ENCODE peak calls at places on chromosome 6, in four cellular contexts. U, M, I and R are unnamed samples.
A peak's percentile ranks its signal among the peaks of the same experiment; 100 is the strongest.

GRCh38 chr6:24494726-24495515 is at the start of gene ALDH5A1:
- DNase-seq in M (peak; percentile 71), I (no peak), U (peak; percentile 39), R (peak; percentile 24)

GRCh38 chr6:156464100-156464878 is 312.9 kb upstream of the ARID1B start:
- DNase-seq in U (no peak), M (no peak), I (peak; percentile 16), R (no peak)

GRCh38 chr6:2576499-2576898 is 174.2 kb downstream of the MYLK4 start:
- DNase-seq in I (no peak), M (no peak), U (no peak), R (no peak)

GRCh38 chr6:144566868-144567615 is 281.9 kb downstream of the UTRN start:
- DNase-seq in M (no peak), I (no peak), U (no peak), R (no peak)

GRCh38 chr6:76876922-76877553 is 586.3 kb downstream of the HTR1B start:
- DNase-seq in I (no peak), U (peak; percentile 75), M (no peak), R (no peak)

GRCh38 chr6:95545226-95545625 is 32.1 kb upstream of the MANEA start:
- DNase-seq in U (no peak), M (no peak), I (no peak), R (no peak)

GRCh38 chr6:40395066-40395697 is 192.0 kb downstream of the LRFN2 start:
- DNase-seq in U (no peak), I (no peak), M (no peak), R (no peak)

GRCh38 chr6:408599-409102 is 17.1 kb downstream of the IRF4 start:
- DNase-seq in I (no peak), M (peak; percentile 69), U (no peak), R (peak; percentile 53)

GRCh38 chr6:3885262-3886036 is 36.3 kb downstream of the FAM50B start:
- DNase-seq in I (no peak), M (peak; percentile 26), U (no peak), R (peak; percentile 1)

GRCh38 chr6:165486183-165487137 is 176.6 kb downstream of the PDE10A start:
- DNase-seq in M (no peak), U (no peak), I (peak; percentile 5), R (no peak)

GRCh38 chr6:40543776-40544175 is 43.4 kb downstream of the LRFN2 start:
- DNase-seq in U (no peak), I (no peak), M (no peak), R (no peak)

GRCh38 chr6:89432875-89433636 is at the start of gene ANKRD6:
- DNase-seq in I (peak; percentile 17), M (peak; percentile 91), U (peak; percentile 29), R (peak; percentile 28)

GRCh38 chr6:6890400-6890858 is 217.3 kb upstream of the RREB1 start:
- DNase-seq in M (peak; percentile 47), U (no peak), I (no peak), R (no peak)

GRCh38 chr6:29793796-29794195 is 33.8 kb upstream of the HLA-G start:
- DNase-seq in M (no peak), U (no peak), I (no peak), R (no peak)

GRCh38 chr6:36946526-36946925 is 8.0 kb upstream of the PI16 start:
- DNase-seq in M (no peak), I (no peak), U (no peak), R (no peak)

GRCh38 chr6:7051780-7052440 is 55.9 kb upstream of the RREB1 start:
- DNase-seq in I (no peak), U (no peak), M (no peak), R (no peak)

GRCh38 chr6:157273756-157274088 is 49.6 kb downstream of the TMEM242 start:
- DNase-seq in I (no peak), U (no peak), M (peak; percentile 89), R (peak; percentile 31)

GRCh38 chr6:160950507-160950906 is 41.1 kb upstream of the MAP3K4 start:
- DNase-seq in M (no peak), I (no peak), U (no peak), R (no peak)

GRCh38 chr6:26420607-26421235 is 18.6 kb downstream of the BTN3A1 start:
- DNase-seq in I (no peak), U (no peak), M (peak; percentile 43), R (peak; percentile 35)

GRCh38 chr6:111779660-111780059 is 93.6 kb downstream of the FYN start:
- DNase-seq in M (no peak), I (no peak), U (no peak), R (no peak)

GRCh38 chr6:42937548-42938427 is 8.5 kb downstream of the CNPY3 start:
- DNase-seq in M (no peak), U (no peak), I (no peak), R (no peak)

GRCh38 chr6:49565855-49566254 is 15.4 kb downstream of the C6orf141 start:
- DNase-seq in M (no peak), I (no peak), U (no peak), R (no peak)
- TF ChIP-seq EGR1 in M (no peak), I (no peak), U (no peak), R (no peak)

DNA sequence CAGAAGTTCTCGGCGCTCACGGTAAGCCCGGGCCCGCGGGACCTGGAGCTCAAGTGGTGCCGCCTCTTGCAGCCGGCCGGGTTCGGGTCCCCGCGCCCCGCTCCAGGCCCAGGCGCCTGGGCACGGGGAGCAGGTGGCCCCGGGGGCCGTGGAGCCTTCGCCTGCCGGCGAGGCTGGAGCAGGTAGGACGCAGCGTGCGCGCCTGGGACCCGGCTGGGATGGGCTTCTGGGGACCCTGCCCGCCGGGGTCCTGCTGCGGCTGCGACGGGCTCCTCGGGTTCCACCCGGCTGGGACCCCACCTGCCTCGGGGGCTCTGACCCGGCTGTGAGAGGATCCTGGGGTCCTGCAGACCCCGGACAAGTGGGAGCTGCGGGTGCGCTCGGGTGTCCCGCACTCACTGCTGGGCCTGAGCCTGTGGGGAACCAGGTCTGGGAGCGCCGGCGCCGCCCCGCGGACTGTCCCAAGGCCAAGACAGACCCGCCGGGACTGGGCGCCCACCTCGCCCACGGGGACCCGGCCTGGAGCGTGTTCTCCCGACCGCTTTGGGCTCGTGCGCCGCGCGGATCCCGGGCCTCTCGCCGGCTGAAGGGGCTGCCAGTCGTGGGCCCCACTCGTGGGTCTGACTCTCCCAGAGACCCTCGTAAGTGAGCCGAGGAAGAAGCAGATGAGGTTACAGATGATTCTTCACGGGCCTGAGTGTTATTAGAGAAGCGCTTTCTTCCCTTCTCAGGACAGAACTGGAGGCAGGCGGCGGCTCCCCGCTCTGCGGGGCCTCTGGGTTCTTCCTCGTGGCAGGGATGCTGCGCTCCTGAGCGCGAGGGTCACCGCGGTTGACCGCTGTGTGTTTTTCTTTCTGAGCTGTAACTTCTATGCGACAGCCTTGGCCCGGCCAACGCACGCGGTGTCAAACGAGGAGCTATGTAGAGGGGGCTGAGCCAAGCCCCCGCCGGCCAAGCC is 729 bp downstream of the SMOC2 start:
- DNase-seq in M (no peak), U (no peak), I (no peak), R (no peak)
- TF ChIP-seq EZH2 in M (no peak), U (peak; percentile 80), I (no peak), R (no peak)

GRCh38 chr6:125423047-125423446 is 121.3 kb upstream of the HDDC2 start:
- DNase-seq in U (no peak), M (no peak), I (no peak), R (no peak)

GRCh38 chr6:125415921-125416320 is 114.2 kb upstream of the HDDC2 start:
- DNase-seq in I (no peak), U (no peak), M (no peak), R (no peak)

GRCh38 chr6:125421853-125422252 is 120.1 kb upstream of the HDDC2 start:
- DNase-seq in I (no peak), M (no peak), U (peak; percentile 34), R (no peak)
- TF ChIP-seq ZNF274 in I (no peak), M (no peak), U (no peak), R (no peak)

GRCh38 chr6:166490671-166491500 is 95.6 kb downstream of the RAMACL start:
- DNase-seq in I (no peak), U (no peak), M (no peak), R (no peak)
- TF ChIP-seq EGR1 in I (no peak), U (no peak), M (no peak), R (no peak)